ENCODE peak calls at places on chromosomes 1 and 21, in seven cellular contexts. One of them, this sample, is unnamed.

GRCh38 chr21:32044205-32044874 is 171.5 kb downstream of the HUNK start:
- DNase-seq in H54: no peak
- DNase-seq in stimulated activated naive CD4-positive, alpha-beta T cell: no peak
- DNase-seq in progenitor cell of endocrine pancreas: no peak
- DNase-seq in foreskin keratinocyte: no peak
- DNase-seq in stimulated activated naive CD8-positive, alpha-beta T cell treated with anti-CD3 and anti-CD28 coated beads, Interleukin-15, amount 100 ng/mL, for 72 hours: no peak
- DNase-seq in fibroblast of gingiva: no peak
- DNase-seq in this sample: no peak

GRCh38 chr1:92679980-92680379 is 104.9 kb downstream of the EVI5 start:
- DNase-seq in H54: no peak
- DNase-seq in foreskin keratinocyte: no peak
- DNase-seq in fibroblast of gingiva: no peak
- DNase-seq in stimulated activated naive CD8-positive, alpha-beta T cell treated with anti-CD3 and anti-CD28 coated beads, Interleukin-15, amount 100 ng/mL, for 72 hours: no peak
- DNase-seq in progenitor cell of endocrine pancreas: no peak
- DNase-seq in stimulated activated naive CD4-positive, alpha-beta T cell: no peak
- DNase-seq in this sample: no peak

GRCh38 chr1:180213401-180214177 is 16.5 kb upstream of the LHX4 start:
- DNase-seq in H54: peak
- DNase-seq in stimulated activated naive CD8-positive, alpha-beta T cell treated with anti-CD3 and anti-CD28 coated beads, Interleukin-15, amount 100 ng/mL, for 72 hours: peak
- DNase-seq in foreskin keratinocyte: no peak
- DNase-seq in progenitor cell of endocrine pancreas: no peak
- DNase-seq in fibroblast of gingiva: no peak
- DNase-seq in stimulated activated naive CD4-positive, alpha-beta T cell: peak
- DNase-seq in this sample: peak

GRCh38 chr1:9338354-9339250 is 45.9 kb downstream of the SPSB1 start:
- DNase-seq in stimulated activated naive CD4-positive, alpha-beta T cell: no peak
- DNase-seq in stimulated activated naive CD8-positive, alpha-beta T cell treated with anti-CD3 and anti-CD28 coated beads, Interleukin-15, amount 100 ng/mL, for 72 hours: no peak
- DNase-seq in progenitor cell of endocrine pancreas: no peak
- DNase-seq in H54: no peak
- DNase-seq in fibroblast of gingiva: peak
- DNase-seq in foreskin keratinocyte: no peak
- DNase-seq in this sample: no peak

GRCh38 chr1:44616284-44616990 is 57.8 kb downstream of the TMEM53 start:
- DNase-seq in H54: no peak
- DNase-seq in foreskin keratinocyte: no peak
- DNase-seq in progenitor cell of endocrine pancreas: no peak
- DNase-seq in stimulated activated naive CD4-positive, alpha-beta T cell: no peak
- DNase-seq in fibroblast of gingiva: no peak
- DNase-seq in stimulated activated naive CD8-positive, alpha-beta T cell treated with anti-CD3 and anti-CD28 coated beads, Interleukin-15, amount 100 ng/mL, for 72 hours: no peak
- DNase-seq in this sample: no peak

GRCh38 chr1:24201941-24202440 is 14.9 kb upstream of the IFNLR1 start:
- DNase-seq in stimulated activated naive CD4-positive, alpha-beta T cell: peak
- DNase-seq in stimulated activated naive CD8-positive, alpha-beta T cell treated with anti-CD3 and anti-CD28 coated beads, Interleukin-15, amount 100 ng/mL, for 72 hours: peak
- DNase-seq in H54: peak
- DNase-seq in progenitor cell of endocrine pancreas: peak
- DNase-seq in foreskin keratinocyte: peak
- DNase-seq in fibroblast of gingiva: peak
- DNase-seq in this sample: peak

GRCh38 chr1:217053666-217054065 is 330.4 kb upstream of the ESRRG start:
- DNase-seq in stimulated activated naive CD4-positive, alpha-beta T cell: no peak
- DNase-seq in fibroblast of gingiva: no peak
- DNase-seq in foreskin keratinocyte: no peak
- DNase-seq in H54: no peak
- DNase-seq in progenitor cell of endocrine pancreas: no peak
- DNase-seq in stimulated activated naive CD8-positive, alpha-beta T cell treated with anti-CD3 and anti-CD28 coated beads, Interleukin-15, amount 100 ng/mL, for 72 hours: no peak
- DNase-seq in this sample: no peak

GRCh38 chr1:113930499-113931161 is 1.5 kb downstream of the HIPK1 start:
- DNase-seq in H54: peak
- DNase-seq in stimulated activated naive CD8-positive, alpha-beta T cell treated with anti-CD3 and anti-CD28 coated beads, Interleukin-15, amount 100 ng/mL, for 72 hours: peak
- DNase-seq in stimulated activated naive CD4-positive, alpha-beta T cell: peak
- DNase-seq in foreskin keratinocyte: no peak
- DNase-seq in progenitor cell of endocrine pancreas: no peak
- DNase-seq in fibroblast of gingiva: peak
- DNase-seq in this sample: no peak

GRCh38 chr1:23471473-23472075 is 12.4 kb downstream of the ASAP3 start:
- DNase-seq in stimulated activated naive CD8-positive, alpha-beta T cell treated with anti-CD3 and anti-CD28 coated beads, Interleukin-15, amount 100 ng/mL, for 72 hours: no peak
- DNase-seq in stimulated activated naive CD4-positive, alpha-beta T cell: no peak
- DNase-seq in progenitor cell of endocrine pancreas: no peak
- DNase-seq in fibroblast of gingiva: no peak
- DNase-seq in foreskin keratinocyte: no peak
- DNase-seq in H54: no peak
- DNase-seq in this sample: no peak

GRCh38 chr1:7899741-7900140 is 40.9 kb downstream of the TNFRSF9 start:
- DNase-seq in stimulated activated naive CD4-positive, alpha-beta T cell: no peak
- DNase-seq in foreskin keratinocyte: no peak
- DNase-seq in progenitor cell of endocrine pancreas: no peak
- DNase-seq in H54: no peak
- DNase-seq in fibroblast of gingiva: no peak
- DNase-seq in stimulated activated naive CD8-positive, alpha-beta T cell treated with anti-CD3 and anti-CD28 coated beads, Interleukin-15, amount 100 ng/mL, for 72 hours: no peak
- DNase-seq in this sample: no peak

This sample was measured in WTC11.